ENCODE peak calls at places on chromosomes 13 and 19, in five cellular contexts. X, N, J, Z and U are unnamed samples.

GRCh38 chr13:77383097-77383496 is 56.2 kb upstream of the MYCBP2 start:
- DNase-seq in X (no peak), N (no peak), J (no peak), Z (no peak), U (no peak)

GRCh38 chr13:32246468-32246867 is 68.7 kb downstream of the ZAR1L start:
- DNase-seq in X (no peak), N (peak), J (peak), Z (peak), U (peak)

GRCh38 chr19:7507884-7508283 is 8.0 kb upstream of the ZNF358 start:
- DNase-seq in X (no peak), N (peak), J (peak), Z (peak), U (no peak)

GRCh38 chr13:92196566-92197256 is 798.3 kb downstream of the GPC5 start:
- DNase-seq in X (no peak), N (no peak), J (no peak), Z (no peak), U (no peak)

GRCh38 chr13:102466836-102467235 is 65.0 kb upstream of the FGF14 start:
- DNase-seq in X (no peak), N (no peak), J (no peak), Z (no peak), U (no peak)

GRCh38 chr13:110216403-110217041 is 90.4 kb downstream of the COL4A1 start:
- DNase-seq in X (no peak), N (no peak), J (no peak), Z (peak), U (no peak)

GRCh38 chr19:36090930-36091695 is 19.8 kb upstream of the OVOL3 start:
- DNase-seq in X (no peak), N (no peak), J (no peak), Z (no peak), U (no peak)

GRCh38 chr13:109494955-109495354 is 291.4 kb downstream of the IRS2 start:
- DNase-seq in X (no peak), N (no peak), J (no peak), Z (peak), U (no peak)

GRCh38 chr19:39623946-39624345 is 21.6 kb downstream of the LGALS13 start:
- DNase-seq in X (no peak), N (no peak), J (no peak), Z (no peak), U (no peak)

GRCh38 chr13:111210488-111210887 is 95.4 kb downstream of the ARHGEF7 start:
- DNase-seq in X (no peak), N (no peak), J (no peak), Z (peak), U (peak)

GRCh38 chr19:275958-276646 is 15.1 kb downstream of the PLPP2 start:
- DNase-seq in X (no peak), N (no peak), J (no peak), Z (no peak), U (no peak)

GRCh38 chr13:78981913-78982312 is 323.0 kb upstream of the OBI1 start:
- DNase-seq in X (no peak), N (no peak), J (no peak), Z (no peak), U (no peak)

GRCh38 chr19:6739390-6739883 is at the start of gene TRIP10:
- DNase-seq in X (peak), N (peak), J (peak), Z (peak), U (peak)

GRCh38 chr13:97194473-97194872 is 27.7 kb upstream of the MBNL2 start:
- DNase-seq in X (no peak), N (no peak), J (no peak), Z (peak), U (no peak)

GRCh38 chr13:24625870-24626419 is 54.3 kb upstream of the ATP12A start:
- DNase-seq in X (no peak), N (no peak), J (no peak), Z (no peak), U (no peak)

GRCh38 chr13:36430247-36431203 is 1.8 kb upstream of the CCNA1 start:
- DNase-seq in X (no peak), N (no peak), J (no peak), Z (no peak), U (no peak)

GRCh38 chr13:91553584-91553983 is 155.2 kb downstream of the GPC5 start:
- DNase-seq in X (no peak), N (no peak), J (no peak), Z (no peak), U (no peak)

GRCh38 chr19:703651-704446 is 4.9 kb upstream of the PALM start:
- DNase-seq in X (peak), N (peak), J (peak), Z (peak), U (no peak)

GRCh38 chr13:114152831-114153371 is 20.5 kb upstream of the RASA3 start:
- DNase-seq in X (no peak), N (no peak), J (no peak), Z (peak), U (no peak)

GRCh38 chr19:28482221-28482620 is 730.7 kb downstream of the UQCRFS1 start:
- DNase-seq in X (no peak), N (no peak), J (no peak), Z (no peak), U (no peak)

GRCh38 chr19:39684283-39684682 is 20.0 kb upstream of the LGALS14 start:
- DNase-seq in X (no peak), N (no peak), J (no peak), Z (no peak), U (no peak)

GRCh38 chr19:30666301-30666803 is 294.2 kb downstream of the ZNF536 start:
- DNase-seq in X (no peak), N (peak), J (peak), Z (peak), U (peak)

GRCh38 chr13:82344867-82345266 is 1537.4 kb downstream of the SLITRK1 start:
- DNase-seq in X (no peak), N (no peak), J (no peak), Z (no peak), U (no peak)

GRCh38 chr19:6740589-6741348 is 1.3 kb downstream of the TRIP10 start:
- DNase-seq in X (no peak), N (peak), J (peak), Z (peak), U (peak)

GRCh38 chr19:21604351-21604926 is 99.0 kb downstream of the ZNF429 start:
- DNase-seq in X (no peak), N (no peak), J (no peak), Z (peak), U (no peak)

GRCh38 chr19:14433454-14434156 is 499 bp downstream of the PKN1 start:
- DNase-seq in X (no peak), N (peak), J (peak), Z (no peak), U (no peak)